ENCODE peak calls at places on chromosomes 6 and 20, in five cellular contexts. One of them, this sample, is unnamed.
A peak's percentile ranks its signal among the peaks of the same experiment; 100 is the strongest.

GRCh38 chr6:27332692-27333641 is 20.9 kb upstream of the POM121L2 start:
- DNase-seq in pancreas: no peak
- DNase-seq in cardiac fibroblast: peak; percentile 87
- DNase-seq in nucleus accumbens: no peak
- DNase-seq in NCI-H510A: no peak
- DNase-seq in this sample: no peak

GRCh38 chr6:169097336-169098052 is 156.2 kb downstream of the THBS2 start:
- DNase-seq in pancreas: no peak
- DNase-seq in NCI-H510A: no peak
- DNase-seq in nucleus accumbens: no peak
- DNase-seq in cardiac fibroblast: peak; percentile 98
- DNase-seq in this sample: no peak

GRCh38 chr6:15791401-15792137 is 128.7 kb upstream of the DTNBP1 start:
- DNase-seq in cardiac fibroblast: no peak
- DNase-seq in nucleus accumbens: no peak
- DNase-seq in NCI-H510A: no peak
- DNase-seq in pancreas: no peak
- DNase-seq in this sample: peak; percentile 46

GRCh38 chr6:135970750-135971149 is 119.2 kb downstream of the PDE7B start:
- DNase-seq in cardiac fibroblast: no peak
- DNase-seq in nucleus accumbens: no peak
- DNase-seq in pancreas: no peak
- DNase-seq in NCI-H510A: no peak
- DNase-seq in this sample: no peak

GRCh38 chr6:145043926-145044500 is 691.3 kb downstream of the EPM2A start:
- DNase-seq in pancreas: no peak
- DNase-seq in NCI-H510A: no peak
- DNase-seq in nucleus accumbens: no peak
- DNase-seq in cardiac fibroblast: no peak
- DNase-seq in this sample: no peak

GRCh38 chr20:17863577-17864292 is 104.9 kb downstream of the SNX5 start:
- DNase-seq in NCI-H510A: no peak
- DNase-seq in pancreas: peak; percentile 89
- DNase-seq in cardiac fibroblast: no peak
- DNase-seq in nucleus accumbens: no peak
- DNase-seq in this sample: no peak

GRCh38 chr6:46781478-46782378 is 11.5 kb upstream of the MEP1A start:
- DNase-seq in cardiac fibroblast: peak; percentile 78
- DNase-seq in nucleus accumbens: no peak
- DNase-seq in pancreas: no peak
- DNase-seq in NCI-H510A: peak; percentile 53
- DNase-seq in this sample: no peak

GRCh38 chr6:105611606-105612005 is 208.7 kb upstream of the PREP start:
- DNase-seq in cardiac fibroblast: peak; percentile 65
- DNase-seq in NCI-H510A: no peak
- DNase-seq in pancreas: no peak
- DNase-seq in nucleus accumbens: no peak
- DNase-seq in this sample: no peak

GRCh38 chr20:2509468-2509781 is 710 bp upstream of the ZNF343 start:
- DNase-seq in pancreas: no peak
- DNase-seq in nucleus accumbens: no peak
- DNase-seq in cardiac fibroblast: no peak
- DNase-seq in NCI-H510A: no peak
- DNase-seq in this sample: no peak

GRCh38 chr6:12345694-12346058 is 55.5 kb downstream of the EDN1 start:
- DNase-seq in nucleus accumbens: no peak
- DNase-seq in cardiac fibroblast: peak; percentile 80
- DNase-seq in NCI-H510A: no peak
- DNase-seq in pancreas: no peak
- DNase-seq in this sample: no peak

GRCh38 chr6:56655996-56656395 is 13.3 kb upstream of the DST start:
- DNase-seq in NCI-H510A: no peak
- DNase-seq in pancreas: no peak
- DNase-seq in nucleus accumbens: no peak
- DNase-seq in cardiac fibroblast: no peak
- DNase-seq in this sample: no peak

GRCh38 chr20:50508171-50508761 is 1.9 kb upstream of the PTPN1 start:
- DNase-seq in nucleus accumbens: no peak
- DNase-seq in NCI-H510A: no peak
- DNase-seq in pancreas: no peak
- DNase-seq in cardiac fibroblast: no peak
- DNase-seq in this sample: no peak

GRCh38 chr20:45935416-45936046 is 1.0 kb downstream of the PCIF1 start:
- DNase-seq in NCI-H510A: no peak
- DNase-seq in nucleus accumbens: no peak
- DNase-seq in pancreas: peak; percentile 0
- DNase-seq in cardiac fibroblast: peak; percentile 53
- DNase-seq in this sample: no peak

GRCh38 chr6:166575190-166575589 is 11.3 kb downstream of the RAMACL start:
- DNase-seq in pancreas: no peak
- DNase-seq in NCI-H510A: no peak
- DNase-seq in nucleus accumbens: no peak
- DNase-seq in cardiac fibroblast: peak; percentile 55
- DNase-seq in this sample: no peak

GRCh38 chr6:33905081-33905609 is 101.3 kb upstream of the MLN start:
- DNase-seq in nucleus accumbens: no peak
- DNase-seq in NCI-H510A: no peak
- DNase-seq in pancreas: no peak
- DNase-seq in cardiac fibroblast: no peak
- DNase-seq in this sample: no peak

GRCh38 chr6:36858407-36858981 is 16.1 kb downstream of the PPIL1 start:
- DNase-seq in nucleus accumbens: no peak
- DNase-seq in NCI-H510A: no peak
- DNase-seq in cardiac fibroblast: peak; percentile 52
- DNase-seq in pancreas: no peak
- DNase-seq in this sample: no peak

GRCh38 chr6:158751842-158752424 is 67.2 kb downstream of the EZR start:
- DNase-seq in cardiac fibroblast: no peak
- DNase-seq in pancreas: no peak
- DNase-seq in nucleus accumbens: no peak
- DNase-seq in NCI-H510A: no peak
- DNase-seq in this sample: no peak

GRCh38 chr6:152380993-152381898 is 255.9 kb downstream of the SYNE1 start:
- DNase-seq in NCI-H510A: no peak
- DNase-seq in cardiac fibroblast: peak; percentile 98
- DNase-seq in pancreas: peak; percentile 74
- DNase-seq in nucleus accumbens: peak; percentile 20
- DNase-seq in this sample: peak; percentile 61

GRCh38 chr6:131920656-131921055 is 30.5 kb downstream of the CCN2 start:
- DNase-seq in nucleus accumbens: no peak
- DNase-seq in NCI-H510A: no peak
- DNase-seq in cardiac fibroblast: no peak
- DNase-seq in pancreas: no peak
- DNase-seq in this sample: no peak

GRCh38 chr6:140252099-140252498 is 877.7 kb upstream of the CITED2 start:
- DNase-seq in pancreas: no peak
- DNase-seq in cardiac fibroblast: peak; percentile 32
- DNase-seq in NCI-H510A: no peak
- DNase-seq in nucleus accumbens: no peak
- DNase-seq in this sample: no peak

GRCh38 chr6:159094444-159095252 is 49.9 kb upstream of the TAGAP start:
- DNase-seq in NCI-H510A: no peak
- DNase-seq in nucleus accumbens: no peak
- DNase-seq in cardiac fibroblast: no peak
- DNase-seq in pancreas: no peak
- DNase-seq in this sample: no peak

GRCh38 chr20:34891166-34892062 is 15.0 kb downstream of the ACSS2 start:
- DNase-seq in pancreas: no peak
- DNase-seq in nucleus accumbens: no peak
- DNase-seq in cardiac fibroblast: peak; percentile 89
- DNase-seq in NCI-H510A: no peak
- DNase-seq in this sample: no peak

GRCh38 chr6:168322966-168323365 is 3.4 kb upstream of the DACT2 start:
- DNase-seq in pancreas: no peak
- DNase-seq in cardiac fibroblast: no peak
- DNase-seq in NCI-H510A: no peak
- DNase-seq in nucleus accumbens: no peak
- DNase-seq in this sample: no peak

GRCh38 chr6:121437861-121438651 is 2.6 kb downstream of the GJA1 start:
- DNase-seq in cardiac fibroblast: peak; percentile 82
- DNase-seq in pancreas: no peak
- DNase-seq in nucleus accumbens: no peak
- DNase-seq in NCI-H510A: no peak
- DNase-seq in this sample: no peak

GRCh38 chr6:103895136-103895535 is 964.6 kb downstream of the HACE1 start:
- DNase-seq in NCI-H510A: no peak
- DNase-seq in cardiac fibroblast: no peak
- DNase-seq in pancreas: no peak
- DNase-seq in nucleus accumbens: no peak
- DNase-seq in this sample: no peak

GRCh38 chr6:56244528-56245253 is 2.7 kb downstream of the COL21A1 start:
- DNase-seq in nucleus accumbens: no peak
- DNase-seq in NCI-H510A: no peak
- DNase-seq in cardiac fibroblast: no peak
- DNase-seq in pancreas: no peak
- DNase-seq in this sample: no peak

GRCh38 chr20:64158346-64159285 is 5.6 kb upstream of the MYT1 start:
- DNase-seq in nucleus accumbens: no peak
- DNase-seq in cardiac fibroblast: no peak
- DNase-seq in pancreas: peak; percentile 55
- DNase-seq in NCI-H510A: no peak
- DNase-seq in this sample: no peak

GRCh38 chr6:20509211-20509610 is 25.0 kb upstream of the CDKAL1 start:
- DNase-seq in cardiac fibroblast: no peak
- DNase-seq in pancreas: no peak
- DNase-seq in nucleus accumbens: no peak
- DNase-seq in NCI-H510A: no peak
- DNase-seq in this sample: no peak

GRCh38 chr6:160933256-160933655 is 58.3 kb upstream of the MAP3K4 start:
- DNase-seq in NCI-H510A: no peak
- DNase-seq in nucleus accumbens: no peak
- DNase-seq in cardiac fibroblast: no peak
- DNase-seq in pancreas: no peak
- DNase-seq in this sample: no peak

GRCh38 chr20:41140226-41141133 is 3.1 kb downstream of the PLCG1 start:
- DNase-seq in pancreas: no peak
- DNase-seq in cardiac fibroblast: no peak
- DNase-seq in NCI-H510A: no peak
- DNase-seq in nucleus accumbens: no peak
- DNase-seq in this sample: no peak

GRCh38 chr6:130825772-130826441 is 1.3 kb upstream of the SMLR1 start:
- DNase-seq in NCI-H510A: no peak
- DNase-seq in cardiac fibroblast: no peak
- DNase-seq in nucleus accumbens: no peak
- DNase-seq in pancreas: no peak
- DNase-seq in this sample: no peak

GRCh38 chr6:83466328-83466727 is 35.5 kb upstream of the ME1 start:
- DNase-seq in pancreas: no peak
- DNase-seq in NCI-H510A: no peak
- DNase-seq in cardiac fibroblast: no peak
- DNase-seq in nucleus accumbens: no peak
- DNase-seq in this sample: no peak

GRCh38 chr20:1697592-1697991 is 40.0 kb upstream of the SIRPG start:
- DNase-seq in pancreas: no peak
- DNase-seq in NCI-H510A: no peak
- DNase-seq in cardiac fibroblast: no peak
- DNase-seq in nucleus accumbens: no peak
- DNase-seq in this sample: no peak

GRCh38 chr20:17810847-17811604 is 111.3 kb downstream of the BANF2 start:
- DNase-seq in NCI-H510A: no peak
- DNase-seq in cardiac fibroblast: no peak
- DNase-seq in pancreas: no peak
- DNase-seq in nucleus accumbens: no peak
- DNase-seq in this sample: no peak

GRCh38 chr6:158069800-158070195 is 88.1 kb downstream of the SYNJ2 start:
- DNase-seq in pancreas: no peak
- DNase-seq in nucleus accumbens: no peak
- DNase-seq in NCI-H510A: no peak
- DNase-seq in cardiac fibroblast: peak; percentile 88
- DNase-seq in this sample: no peak

GRCh38 chr20:38001173-38001875 is 31.9 kb downstream of the TTI1 start:
- DNase-seq in cardiac fibroblast: peak; percentile 77
- DNase-seq in NCI-H510A: no peak
- DNase-seq in nucleus accumbens: no peak
- DNase-seq in pancreas: no peak
- DNase-seq in this sample: no peak

GRCh38 chr6:10532392-10532791 is 11.2 kb downstream of the GCNT2 start:
- DNase-seq in pancreas: no peak
- DNase-seq in cardiac fibroblast: no peak
- DNase-seq in nucleus accumbens: no peak
- DNase-seq in NCI-H510A: no peak
- DNase-seq in this sample: no peak

GRCh38 chr6:146032387-146032786 is 3.5 kb downstream of the GRM1 start:
- DNase-seq in NCI-H510A: no peak
- DNase-seq in cardiac fibroblast: no peak
- DNase-seq in nucleus accumbens: no peak
- DNase-seq in pancreas: no peak
- DNase-seq in this sample: no peak

GRCh38 chr6:39296745-39297640 is 17.2 kb downstream of the KCNK17 start:
- DNase-seq in cardiac fibroblast: no peak
- DNase-seq in NCI-H510A: no peak
- DNase-seq in pancreas: no peak
- DNase-seq in nucleus accumbens: no peak
- DNase-seq in this sample: no peak